ENCODE peak calls at places on chromosome 15, in six cellular contexts. Q is NCI-H524; A is fibroblast of lung; Z is central memory CD8-positive, alpha-beta T cell; I is NCI-H2107; T is T-helper 2 cell. L is an unnamed sample.

GRCh38 chr15:22907161-22907950 is 68.9 kb downstream of the NIPA2 start:
- DNase-seq in Q (no peak), A (no peak), Z (no peak), I (no peak), T (no peak), L (no peak)

GRCh38 chr15:39672666-39673065 is 91.8 kb downstream of the THBS1 start:
- DNase-seq in Q (no peak), A (peak), Z (no peak), I (no peak), T (no peak), L (no peak)

GRCh38 chr15:77029166-77030041 is 34.5 kb downstream of the PSTPIP1 start:
- DNase-seq in Q (no peak), A (no peak), Z (no peak), I (no peak), T (peak), L (no peak)

GRCh38 chr15:67812232-67812631 is 13.1 kb upstream of the SKOR1 start:
- DNase-seq in Q (no peak), A (no peak), Z (no peak), I (no peak), T (no peak), L (no peak)

GRCh38 chr15:36887214-36888017 is 212.9 kb downstream of the MEIS2 start:
- DNase-seq in Q (no peak), A (peak), Z (no peak), I (no peak), T (no peak), L (no peak)

GRCh38 chr15:80274554-80274953 is 22.5 kb upstream of the CTXND1 start:
- DNase-seq in Q (no peak), A (no peak), Z (no peak), I (no peak), T (no peak), L (no peak)

GRCh38 chr15:49900036-49900435 is 219.0 kb downstream of the ATP8B4 start:
- DNase-seq in Q (no peak), A (peak), Z (no peak), I (no peak), T (no peak), L (no peak)

GRCh38 chr15:70643783-70644125 is 119.6 kb downstream of the UACA start:
- DNase-seq in Q (no peak), A (peak), Z (no peak), I (no peak), T (no peak), L (no peak)

GRCh38 chr15:51621917-51622268 is 678 bp downstream of the DMXL2 start:
- DNase-seq in Q (peak), A (peak), Z (no peak), I (no peak), T (no peak), L (no peak)

GRCh38 chr15:52668133-52668532 is 11.1 kb downstream of the ATOSA start:
- DNase-seq in Q (no peak), A (peak), Z (no peak), I (no peak), T (no peak), L (no peak)

GRCh38 chr15:29143909-29144308 is 125.7 kb downstream of the NSMCE3 start:
- DNase-seq in Q (no peak), A (peak), Z (no peak), I (no peak), T (no peak), L (no peak)

L was measured in NCI-H1694.